ENCODE peak calls at places on chromosomes 4 and X, in five cellular contexts. T is NT2/D1, F is psoas muscle, I is midbrain, O is COR-L47. K is an unnamed sample.

GRCh38 chr4:84099591-84099990 is 399.5 kb downstream of the NKX6-1 start:
- DNase-seq in I (no peak), O (no peak), F (no peak), T (no peak), K (peak; percentile 26)

GRCh38 chrX:7647826-7648225 is 195.1 kb upstream of the VCX start:
- DNase-seq in O (no peak), F (no peak), I (no peak), T (no peak), K (no peak)

GRCh38 chr4:53967971-53968370 is 96.4 kb downstream of the CHIC2 start:
- DNase-seq in F (no peak), O (no peak), I (no peak), T (no peak), K (no peak)

GRCh38 chr4:101807351-101807750 is 16.8 kb downstream of the BANK1 start:
- DNase-seq in T (no peak), F (no peak), I (no peak), O (no peak), K (no peak)

GRCh38 chrX:66633541-66633940 is 5.3 kb downstream of the EDA2R start:
- DNase-seq in O (no peak), F (no peak), T (no peak), I (no peak), K (no peak)

GRCh38 chr4:112327950-112328349 is 30.8 kb downstream of the ALPK1 start:
- DNase-seq in I (peak; percentile 66), T (no peak), O (peak; percentile 52), F (no peak), K (no peak)

GRCh38 chr4:105808459-105809041 is 86.7 kb upstream of the NPNT start:
- DNase-seq in F (no peak), O (no peak), I (no peak), T (no peak), K (no peak)

GRCh38 chr4:4618846-4619245 is 77.0 kb upstream of the STX18 start:
- DNase-seq in F (no peak), I (no peak), T (no peak), O (no peak), K (no peak)

GRCh38 chr4:73127839-73128448 is 58.4 kb upstream of the COX18 start:
- DNase-seq in F (no peak), I (peak; percentile 37), T (no peak), O (no peak), K (peak; percentile 29)

GRCh38 chrX:100649550-100650356 is 5.8 kb downstream of the SRPX2 start:
- DNase-seq in O (no peak), F (peak; percentile 87), T (no peak), I (no peak), K (peak; percentile 73)

GRCh38 chrX:46263494-46263893 is 281.7 kb downstream of the ZNF674 start:
- DNase-seq in T (no peak), O (no peak), F (no peak), I (no peak), K (no peak)

GRCh38 chrX:101260435-101260834 is 30.7 kb downstream of the TAF7L start:
- DNase-seq in I (no peak), F (no peak), O (no peak), T (peak; percentile 9), K (peak; percentile 18)

GRCh38 chr4:165953181-165953580 is 80.1 kb downstream of the TLL1 start:
- DNase-seq in I (no peak), O (peak; percentile 4), F (no peak), T (no peak), K (no peak)

GRCh38 chr4:56619160-56619559 is 61.9 kb downstream of the HOPX start:
- DNase-seq in I (no peak), T (no peak), O (no peak), F (no peak), K (no peak)

GRCh38 chr4:38664704-38665401 is 854 bp downstream of the KLF3 start:
- DNase-seq in F (peak; percentile 81), I (peak; percentile 69), T (no peak), O (peak; percentile 71), K (peak; percentile 37)

GRCh38 chrX:2435465-2435864 is 65.3 kb downstream of the DHRSX start:
- DNase-seq in F (no peak), O (no peak), T (no peak), I (no peak), K (no peak)

GRCh38 chrX:147803948-147804347 is 107.8 kb upstream of the FMR1 start:
- DNase-seq in O (no peak), I (no peak), F (no peak), T (peak; percentile 6), K (peak; percentile 35)

GRCh38 chr4:72505314-72505744 is 63.7 kb downstream of the ADAMTS3 start:
- DNase-seq in I (peak; percentile 1), F (no peak), O (peak; percentile 43), T (peak; percentile 28), K (peak; percentile 55)

GRCh38 chr4:183541081-183542045 is 36.5 kb downstream of the ING2 start:
- DNase-seq in F (no peak), O (no peak), I (no peak), T (peak; percentile 51), K (peak; percentile 16)

GRCh38 chr4:80365928-80366327 is 30.4 kb downstream of the CFAP299 start:
- DNase-seq in F (peak; percentile 61), T (peak; percentile 15), O (peak; percentile 48), I (no peak), K (peak; percentile 77)

GRCh38 chr4:21451032-21451431 is 497.5 kb downstream of the KCNIP4 start:
- DNase-seq in F (no peak), O (no peak), T (no peak), I (no peak), K (no peak)

GRCh38 chr4:99853993-99854392 is 37.4 kb downstream of the DAPP1 start:
- DNase-seq in I (no peak), T (no peak), O (peak; percentile 17), F (no peak), K (no peak)

GRCh38 chr4:178612725-178613124 is 1170.5 kb upstream of the AGA start:
- DNase-seq in I (no peak), O (no peak), T (no peak), F (no peak), K (no peak)

GRCh38 chrX:66110112-66110511 is 53.9 kb upstream of the HEPH start:
- DNase-seq in O (no peak), F (no peak), I (no peak), T (no peak), K (peak; percentile 8)

GRCh38 chr4:173420324-173420752 is 21.4 kb upstream of the SCRG1 start:
- DNase-seq in O (peak; percentile 29), F (no peak), I (peak; percentile 45), T (no peak), K (peak; percentile 61)

K was measured in HAP-1.